ENCODE peak calls at places on chromosome 1, in four cellular contexts. P is kidney, A is heart right ventricle, K is H1. M is an unnamed sample.

GRCh38 chr1:235079443-235079967 is 49.1 kb downstream of the TOMM20 start:
- DNase-seq in P (peak), A (no peak), K (no peak), M (no peak)

GRCh38 chr1:3478187-3478586 is 23.7 kb downstream of the ARHGEF16 start:
- DNase-seq in P (no peak), A (no peak), K (no peak), M (no peak)

GRCh38 chr1:208081972-208082371 is 162.2 kb downstream of the PLXNA2 start:
- DNase-seq in P (no peak), A (no peak), K (no peak), M (no peak)

GRCh38 chr1:88104234-88104633 is 579.8 kb upstream of the PKN2 start:
- DNase-seq in P (no peak), A (no peak), K (no peak), M (no peak)

GRCh38 chr1:31765516-31765915 is 1.4 kb upstream of the ADGRB2 start:
- DNase-seq in P (no peak), A (no peak), K (no peak), M (no peak)

GRCh38 chr1:208243522-208243850 is 698 bp downstream of the PLXNA2 start:
- DNase-seq in P (peak), A (no peak), K (peak), M (no peak)

GRCh38 chr1:239186487-239186886 is 199.9 kb upstream of the CHRM3 start:
- DNase-seq in P (no peak), A (no peak), K (no peak), M (no peak)

GRCh38 chr1:54016343-54017282 is 1.4 kb downstream of the LDLRAD1 start:
- DNase-seq in P (peak), A (no peak), K (peak), M (no peak)

GRCh38 chr1:214446772-214447556 is 104.4 kb downstream of the PTPN14 start:
- DNase-seq in P (peak), A (no peak), K (peak), M (peak)

GRCh38 chr1:234543442-234544093 is 64.6 kb upstream of the TARBP1 start:
- DNase-seq in P (no peak), A (peak), K (no peak), M (no peak)

GRCh38 chr1:4601986-4602385 is 52.4 kb upstream of the AJAP1 start:
- DNase-seq in P (peak), A (no peak), K (no peak), M (no peak)

GRCh38 chr1:3012511-3013291 is 8.6 kb upstream of the ACTRT2 start:
- DNase-seq in P (peak), A (peak), K (peak), M (peak)

GRCh38 chr1:150528196-150528595 is 12.6 kb downstream of the FALEC start:
- DNase-seq in P (no peak), A (no peak), K (no peak), M (no peak)

GRCh38 chr1:109482796-109483638 is 688 bp upstream of the ATXN7L2 start:
- DNase-seq in P (peak), A (peak), K (peak), M (peak)

GRCh38 chr1:16017461-16018303 is at the start of gene HSPB7:
- DNase-seq in P (peak), A (peak), K (no peak), M (no peak)

GRCh38 chr1:180675586-180675985 is 43.8 kb downstream of the XPR1 start:
- DNase-seq in P (no peak), A (no peak), K (no peak), M (no peak)

GRCh38 chr1:222090103-222090502 is 348.2 kb upstream of the DUSP10 start:
- DNase-seq in P (no peak), A (no peak), K (no peak), M (no peak)

GRCh38 chr1:172823534-172823933 is 164.6 kb downstream of the FASLG start:
- DNase-seq in P (no peak), A (no peak), K (no peak), M (no peak)

GRCh38 chr1:180580237-180580636 is 21.5 kb downstream of the OVAAL start:
- DNase-seq in P (peak), A (no peak), K (no peak), M (no peak)

GRCh38 chr1:61158592-61158991 is 76.2 kb downstream of the NFIA start:
- DNase-seq in P (no peak), A (no peak), K (no peak), M (no peak)

GRCh38 chr1:118077331-118078055 is 107.5 kb downstream of the SPAG17 start:
- DNase-seq in P (no peak), A (no peak), K (peak), M (no peak)

GRCh38 chr1:16245476-16246196 is 8.7 kb upstream of the CPLANE2 start:
- DNase-seq in P (no peak), A (no peak), K (no peak), M (no peak)

GRCh38 chr1:185775505-185775904 is 41.3 kb downstream of the HMCN1 start:
- DNase-seq in P (no peak), A (no peak), K (no peak), M (no peak)

GRCh38 chr1:183942933-183943693 is 94.4 kb downstream of the COLGALT2 start:
- DNase-seq in P (no peak), A (peak), K (no peak), M (no peak)

GRCh38 chr1:32272557-32273388 is 19.1 kb upstream of the HDAC1 start:
- DNase-seq in P (no peak), A (no peak), K (no peak), M (no peak)

GRCh38 chr1:19786988-19787423 is 12.7 kb downstream of the TMCO4 start:
- DNase-seq in P (no peak), A (no peak), K (peak), M (no peak)

GRCh38 chr1:22914633-22915217 is 57.9 kb downstream of the LACTBL1 start:
- DNase-seq in P (no peak), A (no peak), K (no peak), M (no peak)

GRCh38 chr1:22738069-22738435 is 27.4 kb downstream of the EPHB2 start:
- DNase-seq in P (no peak), A (no peak), K (no peak), M (no peak)

GRCh38 chr1:112849425-112849966 is 106.5 kb downstream of the SLC16A1 start:
- DNase-seq in P (no peak), A (peak), K (peak), M (no peak)

GRCh38 chr1:119656410-119656955 is 8.4 kb upstream of the ZNF697 start:
- DNase-seq in P (no peak), A (no peak), K (no peak), M (no peak)

GRCh38 chr1:8411803-8412182 is 93.9 kb downstream of the SLC45A1 start:
- DNase-seq in P (no peak), A (no peak), K (no peak), M (no peak)

GRCh38 chr1:8409666-8410065 is 91.8 kb downstream of the SLC45A1 start:
- DNase-seq in P (no peak), A (no peak), K (no peak), M (no peak)

GRCh38 chr1:8412183-8412831 is 94.4 kb downstream of the SLC45A1 start:
- DNase-seq in P (no peak), A (peak), K (no peak), M (no peak)

GRCh38 chr1:8409107-8409506 is 91.2 kb downstream of the SLC45A1 start:
- DNase-seq in P (no peak), A (peak), K (no peak), M (no peak)

GRCh38 chr1:8410791-8411190 is 92.9 kb downstream of the SLC45A1 start:
- DNase-seq in P (no peak), A (no peak), K (no peak), M (no peak)
- H3K27ac ChIP-seq in P (peak), A (peak), K (no peak), M (peak)

DNA sequence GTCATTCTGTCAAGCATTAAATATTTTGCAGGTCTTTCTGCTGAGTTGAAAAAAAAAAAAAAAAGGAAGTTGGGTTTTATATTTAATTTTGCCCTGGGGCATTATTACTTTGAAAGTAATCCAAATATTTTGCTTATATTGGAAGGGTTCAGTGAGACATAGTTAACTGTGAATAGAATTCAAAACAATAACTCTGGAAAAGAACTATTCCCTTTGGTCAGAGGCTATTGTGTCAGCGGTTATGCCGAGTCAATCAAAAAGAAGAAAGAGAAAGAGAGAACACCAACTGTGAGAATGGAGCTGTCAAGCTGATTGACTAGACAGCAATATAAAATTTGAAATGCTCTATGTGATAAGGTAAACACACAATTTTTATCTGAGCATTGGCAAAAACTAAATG is 761.7 kb downstream of the ADGRL2 start:
- DNase-seq in P (no peak), A (no peak), K (no peak), M (no peak)
- H3K27ac ChIP-seq in P (no peak), A (no peak), K (no peak), M (no peak)

DNA sequence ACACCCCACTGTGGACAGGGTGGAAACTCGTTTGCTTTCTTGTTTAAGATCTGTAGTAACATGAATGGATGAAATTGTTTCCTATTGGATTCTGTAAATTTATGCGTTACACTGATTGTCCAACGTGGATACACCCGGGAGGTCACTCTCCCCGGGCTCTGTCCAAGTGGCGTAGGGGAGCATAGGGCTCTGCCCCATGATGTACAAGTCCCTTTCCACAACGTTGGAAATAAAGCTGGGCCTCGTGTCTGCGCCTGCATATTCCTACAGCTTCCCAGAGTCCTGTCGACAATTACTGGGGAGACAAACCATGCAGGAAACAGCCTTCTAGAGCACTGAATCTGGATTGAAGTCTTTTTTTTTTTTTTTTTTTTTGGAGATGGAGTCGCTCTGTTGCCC is 1.4 kb downstream of the RCC1 start:
- DNase-seq in P (no peak), A (no peak), K (no peak), M (no peak)
- H3K27ac ChIP-seq in P (no peak), A (peak), K (peak), M (no peak)

GRCh38 chr1:26391450-26391849 is 18.9 kb upstream of the ZNF683 start:
- DNase-seq in P (no peak), A (no peak), K (no peak), M (no peak)
- H3K27ac ChIP-seq in P (no peak), A (no peak), K (no peak), M (no peak)

DNA sequence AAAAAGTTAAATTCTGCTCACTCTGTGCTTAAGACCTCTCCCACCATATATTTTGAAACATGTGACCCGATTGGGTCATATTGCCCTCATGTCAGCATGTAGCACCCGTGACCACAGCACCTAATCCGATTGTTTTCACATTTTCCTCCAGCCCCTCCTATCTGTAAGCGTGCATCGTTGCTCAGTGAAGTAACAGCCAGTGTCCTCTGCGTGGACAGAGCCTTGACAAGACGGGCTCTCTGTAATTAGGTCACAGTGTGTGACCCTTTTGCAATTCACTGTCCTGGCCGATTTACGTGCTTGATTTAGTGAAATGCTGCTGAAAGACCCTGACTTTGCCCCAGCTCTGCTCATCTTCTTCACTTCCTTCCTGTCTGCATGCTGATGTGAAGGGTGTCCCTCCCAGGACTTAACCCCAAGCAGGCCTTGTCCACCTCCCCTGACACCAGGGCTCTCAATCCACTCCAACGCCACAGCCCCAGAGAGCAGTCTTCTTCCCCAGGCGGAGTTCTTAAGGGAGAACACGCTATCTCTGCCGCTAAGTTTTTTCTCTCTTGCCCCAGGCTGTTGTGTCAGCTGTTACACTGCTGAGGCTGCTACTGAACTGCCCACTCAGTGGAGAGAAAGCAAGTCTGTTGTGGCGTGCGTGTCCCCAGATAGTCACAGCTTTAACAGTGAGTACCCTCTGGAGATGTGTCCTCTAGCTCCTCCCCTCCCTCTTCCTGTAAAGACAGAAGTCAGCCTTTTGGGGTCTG is 19.4 kb downstream of the URB2 start:
- DNase-seq in P (no peak), A (no peak), K (no peak), M (no peak)
- H3K27ac ChIP-seq in P (no peak), A (no peak), K (no peak), M (no peak)

GRCh38 chr1:39128126-39128525 is 76.4 kb upstream of the MACF1 start:
- DNase-seq in P (no peak), A (no peak), K (no peak), M (no peak)

GRCh38 chr1:39128959-39129358 is 75.5 kb upstream of the MACF1 start:
- DNase-seq in P (peak), A (no peak), K (no peak), M (no peak)

GRCh38 chr1:39130297-39130696 is 74.2 kb upstream of the MACF1 start:
- DNase-seq in P (no peak), A (no peak), K (no peak), M (no peak)

GRCh38 chr1:39129514-39129913 is 75.0 kb upstream of the MACF1 start:
- DNase-seq in P (no peak), A (no peak), K (no peak), M (no peak)

GRCh38 chr1:39127513-39127912 is 77.0 kb upstream of the MACF1 start:
- DNase-seq in P (no peak), A (peak), K (no peak), M (no peak)
- H3K27ac ChIP-seq in P (peak), A (peak), K (no peak), M (peak)

M was measured in caudate nucleus.